ENCODE peak calls at places on chromosomes 4 and X, in four cellular contexts. S is RCC 7860; H is stimulated activated CD8-positive, alpha-beta memory T cell treated with anti-CD3 and anti-CD28 coated beads, Interleukin-2, amount 100 ng/mL, for 48 hours; V is AG10803. O is an unnamed sample.

GRCh38 chr4:56750231-56750630 is 69.1 kb upstream of the HOPX start:
- DNase-seq in H (no peak), V (no peak), S (no peak), O (no peak)

GRCh38 chr4:103786014-103786413 is 66.2 kb upstream of the TACR3 start:
- DNase-seq in V (peak), H (no peak), S (peak), O (peak)

GRCh38 chrX:13463608-13464007 is 105.8 kb upstream of the EGFL6 start:
- DNase-seq in H (no peak), V (peak), S (no peak), O (peak)

GRCh38 chr4:127141857-127142256 is 490.9 kb upstream of the INTU start:
- DNase-seq in S (no peak), V (peak), H (no peak), O (peak)

GRCh38 chrX:47200385-47201150 is 6.9 kb downstream of the UBA1 start:
- DNase-seq in S (no peak), H (no peak), V (peak), O (peak)

GRCh38 chrX:136126371-136126770 is 21.0 kb upstream of the FHL1 start:
- DNase-seq in S (no peak), H (no peak), V (no peak), O (no peak)

GRCh38 chr4:10524196-10524833 is 67.1 kb upstream of the ZNF518B start:
- DNase-seq in S (no peak), H (no peak), V (no peak), O (no peak)

GRCh38 chr4:114659386-114660008 is 60.9 kb downstream of the UGT8 start:
- DNase-seq in H (no peak), V (peak), S (peak), O (peak)

GRCh38 chr4:176611351-176611750 is 181.4 kb downstream of the VEGFC start:
- DNase-seq in V (no peak), H (no peak), S (no peak), O (no peak)

GRCh38 chr4:126897038-126897437 is 735.7 kb upstream of the INTU start:
- DNase-seq in S (no peak), V (no peak), H (no peak), O (no peak)

GRCh38 chr4:74203467-74203866 is 45.5 kb downstream of the MTHFD2L start:
- DNase-seq in H (no peak), V (no peak), S (no peak), O (no peak)

GRCh38 chr4:156391297-156391653 is 437.6 kb upstream of the CTSO start:
- DNase-seq in V (no peak), S (no peak), H (no peak), O (no peak)

GRCh38 chr4:184142121-184143000 is 75.3 kb downstream of the ENPP6 start:
- DNase-seq in S (no peak), H (no peak), V (no peak), O (no peak)

GRCh38 chrX:74437530-74437929 is 16.2 kb downstream of the SLC16A2 start:
- DNase-seq in S (no peak), V (no peak), H (no peak), O (no peak)

GRCh38 chr4:169188204-169188603 is 82.6 kb downstream of the SH3RF1 start:
- DNase-seq in H (no peak), S (no peak), V (no peak), O (no peak)

GRCh38 chr4:105474110-105474518 is 252 bp upstream of the PPA2 start:
- DNase-seq in V (peak), H (no peak), S (no peak), O (no peak)

GRCh38 chr4:94544811-94545210 is 93.1 kb downstream of the PDLIM5 start:
- DNase-seq in V (no peak), S (no peak), H (no peak), O (peak)